ENCODE peak calls at places on chromosomes 2 and 18, in five cellular contexts. T, J, R, G and O are unnamed samples.

GRCh38 chr2:146632707-146633106 is 1212.1 kb upstream of the ACVR2A start:
- DNase-seq in J (no peak), T (no peak), G (no peak), R (no peak), O (no peak)

GRCh38 chr18:45828917-45829811 is 3.7 kb downstream of the SIGLEC15 start:
- DNase-seq in R (no peak), J (no peak), G (no peak), T (no peak), O (peak)

GRCh38 chr2:33775306-33775705 is 176.2 kb upstream of the FAM98A start:
- DNase-seq in R (no peak), T (no peak), G (no peak), J (no peak), O (no peak)

GRCh38 chr2:666441-666840 is 10.8 kb downstream of the TMEM18 start:
- DNase-seq in R (no peak), J (no peak), T (no peak), G (no peak), O (no peak)

GRCh38 chr2:212990697-212991096 is 160.7 kb downstream of the IKZF2 start:
- DNase-seq in T (no peak), J (no peak), G (no peak), R (no peak), O (no peak)

GRCh38 chr2:205754285-205754923 is 72.1 kb downstream of the NRP2 start:
- DNase-seq in G (no peak), J (no peak), R (no peak), T (no peak), O (no peak)

GRCh38 chr2:68710336-68710735 is 24.3 kb upstream of the ARHGAP25 start:
- DNase-seq in G (no peak), R (no peak), J (no peak), T (no peak), O (no peak)

GRCh38 chr2:172792711-172793110 is 57.1 kb downstream of the RAPGEF4 start:
- DNase-seq in R (no peak), J (no peak), T (no peak), G (no peak), O (no peak)

GRCh38 chr2:171318463-171318934 is 115.3 kb downstream of the METTL8 start:
- DNase-seq in J (no peak), G (no peak), R (no peak), T (no peak), O (no peak)

GRCh38 chr2:117432746-117433145 is 381.7 kb upstream of the DDX18 start:
- DNase-seq in T (no peak), G (no peak), J (no peak), R (no peak), O (no peak)

GRCh38 chr2:230269715-230270114 is 44.2 kb downstream of the SP140 start:
- DNase-seq in R (no peak), T (no peak), J (no peak), G (no peak), O (no peak)